ENCODE peak calls at places on chromosomes 6 and 20, in nine cellular contexts. G is ascending aorta, W is ovary, S is cardiac muscle cell, H is IMR-90, V is GM12878, K is transverse colon, J is SJSA1, Y is hepatocyte. B is an unnamed sample.

GRCh38 chr20:18983796-18984195 is 170.2 kb downstream of the SCP2D1 start:
- DNase-seq in G (peak), W (no peak), S (no peak), H (no peak), V (no peak), K (no peak), J (no peak), Y (no peak), B (no peak)

GRCh38 chr6:56840467-56841371 is 114.2 kb upstream of the BEND6 start:
- DNase-seq in G (no peak), W (no peak), S (peak), H (peak), V (no peak), K (no peak), J (no peak), Y (peak), B (peak)

GRCh38 chr6:136289327-136289578 is 393 bp downstream of the BCLAF1 start:
- DNase-seq in G (peak), W (peak), S (peak), H (peak), V (peak), K (peak), J (peak), Y (peak), B (peak)

GRCh38 chr6:14690120-14691056 is 555.5 kb upstream of the JARID2 start:
- DNase-seq in G (no peak), W (no peak), S (no peak), H (no peak), V (no peak), K (no peak), J (no peak), Y (no peak), B (no peak)

GRCh38 chr6:10458287-10458686 is 43.4 kb upstream of the TFAP2A start:
- DNase-seq in G (no peak), W (no peak), S (no peak), H (no peak), V (no peak), K (no peak), J (no peak), Y (no peak), B (no peak)

GRCh38 chr6:89596056-89596455 is 42.5 kb downstream of the LYRM2 start:
- DNase-seq in G (no peak), W (no peak), S (no peak), H (no peak), V (peak), K (no peak), J (no peak), Y (no peak), B (no peak)

GRCh38 chr6:147869223-147869600 is 360.7 kb downstream of the SAMD5 start:
- DNase-seq in G (no peak), W (no peak), S (no peak), H (no peak), V (no peak), K (no peak), J (no peak), Y (no peak), B (no peak)

GRCh38 chr20:48380661-48381060 is 447.1 kb downstream of the PREX1 start:
- DNase-seq in G (no peak), W (no peak), S (no peak), H (no peak), V (no peak), K (no peak), J (no peak), Y (no peak), B (no peak)

GRCh38 chr6:125044667-125045066 is 82.4 kb downstream of the RNF217 start:
- DNase-seq in G (no peak), W (no peak), S (no peak), H (no peak), V (no peak), K (no peak), J (no peak), Y (no peak), B (no peak)

GRCh38 chr6:81769834-81770233 is 17.4 kb upstream of the TENT5A start:
- DNase-seq in G (no peak), W (no peak), S (no peak), H (peak), V (no peak), K (no peak), J (no peak), Y (no peak), B (no peak)

GRCh38 chr20:60359010-60359409 is 400.8 kb downstream of the CDH26 start:
- DNase-seq in G (no peak), W (no peak), S (no peak), H (no peak), V (no peak), K (no peak), J (no peak), Y (no peak), B (no peak)

GRCh38 chr6:31969712-31970603 is 2.0 kb downstream of the DXO start:
- DNase-seq in G (no peak), W (no peak), S (peak), H (peak), V (no peak), K (no peak), J (no peak), Y (no peak), B (peak)

GRCh38 chr6:31851485-31851832 is 11.2 kb downstream of the NEU1 start:
- DNase-seq in G (no peak), W (no peak), S (no peak), H (peak), V (no peak), K (no peak), J (no peak), Y (no peak), B (peak)

GRCh38 chr20:19990911-19991707 is 26.1 kb upstream of the NAA20 start:
- DNase-seq in G (no peak), W (no peak), S (no peak), H (no peak), V (no peak), K (no peak), J (no peak), Y (no peak), B (no peak)

GRCh38 chr6:88574666-88575065 is 388.8 kb downstream of the RNGTT start:
- DNase-seq in G (no peak), W (no peak), S (no peak), H (no peak), V (no peak), K (no peak), J (no peak), Y (no peak), B (no peak)

GRCh38 chr20:35363190-35363589 is 48.6 kb downstream of the UQCC1 start:
- DNase-seq in G (no peak), W (no peak), S (peak), H (peak), V (no peak), K (no peak), J (no peak), Y (no peak), B (peak)

GRCh38 chr20:16709017-16709416 is 20.8 kb upstream of the SNRPB2 start:
- DNase-seq in G (no peak), W (no peak), S (no peak), H (no peak), V (no peak), K (no peak), J (no peak), Y (no peak), B (no peak)

GRCh38 chr6:4313044-4313686 is 177.8 kb upstream of the ECI2 start:
- DNase-seq in G (peak), W (no peak), S (peak), H (peak), V (no peak), K (peak), J (peak), Y (peak), B (peak)

GRCh38 chr6:154458565-154459475 is 51.7 kb downstream of the CNKSR3 start:
- DNase-seq in G (no peak), W (no peak), S (peak), H (no peak), V (no peak), K (no peak), J (no peak), Y (no peak), B (peak)

GRCh38 chr20:3074812-3075211 is 3.4 kb downstream of the OXT start:
- DNase-seq in G (no peak), W (no peak), S (no peak), H (no peak), V (no peak), K (no peak), J (no peak), Y (no peak), B (no peak)

GRCh38 chr20:56516631-56517030 is 7.9 kb upstream of the FAM209A start:
- DNase-seq in G (peak), W (no peak), S (no peak), H (no peak), V (no peak), K (no peak), J (no peak), Y (no peak), B (no peak)

GRCh38 chr6:148257810-148258209 is 84.8 kb upstream of the SASH1 start:
- DNase-seq in G (no peak), W (no peak), S (no peak), H (no peak), V (no peak), K (no peak), J (no peak), Y (no peak), B (no peak)

GRCh38 chr6:11018225-11018624 is 25.9 kb downstream of the ELOVL2 start:
- DNase-seq in G (no peak), W (no peak), S (no peak), H (no peak), V (no peak), K (no peak), J (no peak), Y (no peak), B (no peak)

GRCh38 chr6:36368921-36369880 is 18.3 kb downstream of the ETV7 start:
- DNase-seq in G (no peak), W (no peak), S (peak), H (peak), V (no peak), K (no peak), J (no peak), Y (no peak), B (peak)

GRCh38 chr6:157813757-157814455 is 9.1 kb upstream of the SNX9 start:
- DNase-seq in G (no peak), W (peak), S (peak), H (peak), V (no peak), K (no peak), J (no peak), Y (no peak), B (peak)

GRCh38 chr6:4487538-4487937 is 288.7 kb upstream of the CDYL start:
- DNase-seq in G (no peak), W (no peak), S (no peak), H (no peak), V (no peak), K (no peak), J (no peak), Y (peak), B (no peak)

GRCh38 chr6:37693546-37694250 is 4.0 kb downstream of the MDGA1 start:
- DNase-seq in G (no peak), W (no peak), S (no peak), H (no peak), V (no peak), K (no peak), J (no peak), Y (no peak), B (no peak)

GRCh38 chr6:37695857-37696219 is 1.8 kb downstream of the MDGA1 start:
- DNase-seq in G (no peak), W (peak), S (peak), H (peak), V (no peak), K (no peak), J (no peak), Y (no peak), B (peak)

GRCh38 chr6:37696220-37696840 is 1.4 kb downstream of the MDGA1 start:
- DNase-seq in G (peak), W (peak), S (peak), H (peak), V (no peak), K (no peak), J (no peak), Y (peak), B (peak)

GRCh38 chr6:37694259-37694658 is 3.4 kb downstream of the MDGA1 start:
- DNase-seq in G (no peak), W (no peak), S (no peak), H (no peak), V (no peak), K (no peak), J (no peak), Y (no peak), B (no peak)

DNA sequence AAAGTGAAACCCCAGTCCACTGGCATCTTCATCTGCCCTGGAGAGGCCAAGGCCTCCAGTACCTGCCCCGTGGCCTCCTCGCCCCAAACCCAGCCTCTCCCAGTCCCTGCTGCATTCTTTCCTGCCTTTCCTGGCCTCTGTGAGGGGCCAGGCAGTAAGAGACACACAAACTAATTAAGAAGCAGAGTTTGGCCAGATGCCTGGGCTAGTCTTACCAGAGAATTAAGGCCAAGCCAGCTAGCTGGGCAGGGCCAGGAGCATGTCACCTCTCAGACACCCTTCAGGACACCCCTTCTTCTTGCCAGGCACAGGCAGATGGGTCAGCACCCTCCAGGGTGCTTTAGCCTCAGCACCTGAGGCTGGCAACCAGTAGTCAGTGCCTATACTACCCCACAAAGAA is 2.4 kb downstream of the MDGA1 start:
- DNase-seq in G (no peak), W (no peak), S (no peak), H (no peak), V (no peak), K (no peak), J (no peak), Y (no peak), B (no peak)
- H3K4me3 ChIP-seq in G (peak), W (no peak), S (no peak), H (no peak), V (no peak), K (no peak), J (no peak), Y (no peak), B (peak)

DNA sequence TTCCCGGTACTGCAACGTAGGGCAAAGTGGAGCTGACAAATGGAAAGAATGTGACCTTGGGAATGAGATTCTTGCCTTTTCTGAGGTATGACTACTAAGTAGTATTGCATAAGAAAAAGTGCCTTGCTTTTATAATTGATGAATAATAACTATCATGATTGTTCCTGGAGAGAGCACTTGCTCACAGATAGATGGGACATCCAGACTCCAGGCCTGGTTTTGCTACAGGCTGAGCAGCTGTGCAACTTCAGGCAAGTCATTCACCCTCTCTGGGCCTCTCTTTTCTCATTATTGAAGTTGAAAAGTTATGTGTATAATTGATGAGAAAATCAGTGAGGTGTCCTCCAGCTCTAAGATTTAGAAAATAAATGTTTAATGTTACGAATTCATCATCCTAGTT is 53.6 kb upstream of the MBOAT1 start:
- DNase-seq in G (no peak), W (no peak), S (no peak), H (no peak), V (no peak), K (no peak), J (no peak), Y (no peak), B (no peak)
- H3K4me3 ChIP-seq in G (no peak), W (no peak), S (no peak), H (no peak), V (no peak), K (no peak), J (no peak), Y (no peak), B (no peak)

DNA sequence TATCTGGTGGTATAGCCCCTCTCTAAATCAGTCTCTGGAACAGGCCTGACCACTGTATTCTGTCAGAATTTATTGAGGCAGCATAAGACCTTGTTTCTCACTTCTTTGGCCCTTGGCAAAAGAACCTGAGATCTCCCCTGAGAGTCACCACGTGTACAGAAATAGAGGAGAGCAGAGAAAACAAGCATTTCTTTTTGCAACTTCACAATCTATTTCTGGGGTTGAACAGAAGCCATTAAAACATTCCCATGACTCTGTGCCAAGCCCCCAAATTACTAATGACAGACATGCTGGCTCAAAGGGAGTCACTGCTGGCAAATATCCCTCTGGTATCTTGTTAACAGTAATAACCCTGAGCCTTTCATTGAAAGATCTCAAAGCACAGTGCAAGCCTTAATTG is 395.3 kb downstream of the MAFB start:
- DNase-seq in G (peak), W (no peak), S (peak), H (no peak), V (no peak), K (no peak), J (no peak), Y (no peak), B (peak)
- H3K4me3 ChIP-seq in G (no peak), W (no peak), S (no peak), H (no peak), V (no peak), K (no peak), J (no peak), Y (no peak), B (no peak)

GRCh38 chr6:6543181-6543879 is 45.2 kb upstream of the LY86 start:
- DNase-seq in G (no peak), W (no peak), S (no peak), H (no peak), V (peak), K (no peak), J (no peak), Y (no peak), B (no peak)
- H3K4me3 ChIP-seq in G (no peak), W (no peak), S (no peak), H (no peak), V (no peak), K (no peak), J (no peak), Y (no peak), B (no peak)